ENCODE peak calls at places on chromosomes 12 and 14, in nine cellular contexts. One of them, this sample, is unnamed.

GRCh38 chr12:105267711-105268110 is 31.7 kb upstream of the APPL2 start:
- DNase-seq in neural crest cell: no peak
- DNase-seq in heart right ventricle: no peak
- DNase-seq in DMS153: no peak
- DNase-seq in stimulated activated naive CD8-positive, alpha-beta T cell treated with anti-CD3 and anti-CD28 coated beads, Interleukin-15, Interleukin-2, amounts not matched to agents 100 U/mL and 50 U/mL, for 24 hours: no peak
- DNase-seq in NCI-H1694 treated with DMSO at 0.1 percent for 48 hours: no peak
- DNase-seq in OCI-LY7: no peak
- DNase-seq in IMR-90: peak
- DNase-seq in A549: no peak
- DNase-seq in this sample: no peak

GRCh38 chr12:46005151-46005797 is 14.9 kb upstream of the SCAF11 start:
- DNase-seq in IMR-90: peak
- DNase-seq in NCI-H1694 treated with DMSO at 0.1 percent for 48 hours: no peak
- DNase-seq in OCI-LY7: peak
- DNase-seq in heart right ventricle: no peak
- DNase-seq in neural crest cell: no peak
- DNase-seq in A549: peak
- DNase-seq in DMS153: no peak
- DNase-seq in stimulated activated naive CD8-positive, alpha-beta T cell treated with anti-CD3 and anti-CD28 coated beads, Interleukin-15, Interleukin-2, amounts not matched to agents 100 U/mL and 50 U/mL, for 24 hours: no peak
- DNase-seq in this sample: no peak

GRCh38 chr14:38238332-38238731 is 17.6 kb downstream of the CLEC14A start:
- DNase-seq in heart right ventricle: no peak
- DNase-seq in IMR-90: peak
- DNase-seq in A549: no peak
- DNase-seq in stimulated activated naive CD8-positive, alpha-beta T cell treated with anti-CD3 and anti-CD28 coated beads, Interleukin-15, Interleukin-2, amounts not matched to agents 100 U/mL and 50 U/mL, for 24 hours: no peak
- DNase-seq in neural crest cell: no peak
- DNase-seq in NCI-H1694 treated with DMSO at 0.1 percent for 48 hours: no peak
- DNase-seq in DMS153: no peak
- DNase-seq in OCI-LY7: no peak
- DNase-seq in this sample: no peak

GRCh38 chr14:99884834-99885648 is 91.8 kb downstream of the EML1 start:
- DNase-seq in neural crest cell: no peak
- DNase-seq in OCI-LY7: peak
- DNase-seq in DMS153: peak
- DNase-seq in IMR-90: peak
- DNase-seq in heart right ventricle: no peak
- DNase-seq in stimulated activated naive CD8-positive, alpha-beta T cell treated with anti-CD3 and anti-CD28 coated beads, Interleukin-15, Interleukin-2, amounts not matched to agents 100 U/mL and 50 U/mL, for 24 hours: no peak
- DNase-seq in NCI-H1694 treated with DMSO at 0.1 percent for 48 hours: peak
- DNase-seq in A549: peak
- DNase-seq in this sample: no peak

GRCh38 chr12:57347284-57347683 is 83.6 kb downstream of the R3HDM2 start:
- DNase-seq in neural crest cell: no peak
- DNase-seq in IMR-90: no peak
- DNase-seq in OCI-LY7: no peak
- DNase-seq in stimulated activated naive CD8-positive, alpha-beta T cell treated with anti-CD3 and anti-CD28 coated beads, Interleukin-15, Interleukin-2, amounts not matched to agents 100 U/mL and 50 U/mL, for 24 hours: no peak
- DNase-seq in DMS153: no peak
- DNase-seq in A549: no peak
- DNase-seq in NCI-H1694 treated with DMSO at 0.1 percent for 48 hours: no peak
- DNase-seq in heart right ventricle: no peak
- DNase-seq in this sample: no peak

GRCh38 chr14:87108726-87109125 is 884.3 kb downstream of the GALC start:
- DNase-seq in heart right ventricle: no peak
- DNase-seq in NCI-H1694 treated with DMSO at 0.1 percent for 48 hours: peak
- DNase-seq in stimulated activated naive CD8-positive, alpha-beta T cell treated with anti-CD3 and anti-CD28 coated beads, Interleukin-15, Interleukin-2, amounts not matched to agents 100 U/mL and 50 U/mL, for 24 hours: no peak
- DNase-seq in IMR-90: peak
- DNase-seq in A549: no peak
- DNase-seq in neural crest cell: no peak
- DNase-seq in OCI-LY7: no peak
- DNase-seq in DMS153: no peak
- DNase-seq in this sample: no peak

GRCh38 chr12:79706676-79707075 is 15.9 kb upstream of the PAWR start:
- DNase-seq in stimulated activated naive CD8-positive, alpha-beta T cell treated with anti-CD3 and anti-CD28 coated beads, Interleukin-15, Interleukin-2, amounts not matched to agents 100 U/mL and 50 U/mL, for 24 hours: no peak
- DNase-seq in heart right ventricle: no peak
- DNase-seq in neural crest cell: no peak
- DNase-seq in IMR-90: no peak
- DNase-seq in A549: no peak
- DNase-seq in NCI-H1694 treated with DMSO at 0.1 percent for 48 hours: no peak
- DNase-seq in OCI-LY7: no peak
- DNase-seq in DMS153: no peak
- DNase-seq in this sample: no peak

GRCh38 chr12:12214201-12214600 is 52.6 kb downstream of the LRP6 start:
- DNase-seq in NCI-H1694 treated with DMSO at 0.1 percent for 48 hours: no peak
- DNase-seq in IMR-90: no peak
- DNase-seq in heart right ventricle: no peak
- DNase-seq in A549: no peak
- DNase-seq in neural crest cell: no peak
- DNase-seq in DMS153: no peak
- DNase-seq in OCI-LY7: no peak
- DNase-seq in stimulated activated naive CD8-positive, alpha-beta T cell treated with anti-CD3 and anti-CD28 coated beads, Interleukin-15, Interleukin-2, amounts not matched to agents 100 U/mL and 50 U/mL, for 24 hours: no peak
- DNase-seq in this sample: no peak

GRCh38 chr14:91947196-91948184 is at the start of gene FBLN5:
- DNase-seq in heart right ventricle: peak
- DNase-seq in stimulated activated naive CD8-positive, alpha-beta T cell treated with anti-CD3 and anti-CD28 coated beads, Interleukin-15, Interleukin-2, amounts not matched to agents 100 U/mL and 50 U/mL, for 24 hours: peak
- DNase-seq in NCI-H1694 treated with DMSO at 0.1 percent for 48 hours: peak
- DNase-seq in A549: peak
- DNase-seq in DMS153: no peak
- DNase-seq in OCI-LY7: no peak
- DNase-seq in neural crest cell: no peak
- DNase-seq in IMR-90: peak
- DNase-seq in this sample: no peak

GRCh38 chr14:23512156-23512555 is 39.4 kb downstream of the ZFHX2 start:
- DNase-seq in A549: no peak
- DNase-seq in OCI-LY7: peak
- DNase-seq in neural crest cell: no peak
- DNase-seq in heart right ventricle: no peak
- DNase-seq in DMS153: peak
- DNase-seq in stimulated activated naive CD8-positive, alpha-beta T cell treated with anti-CD3 and anti-CD28 coated beads, Interleukin-15, Interleukin-2, amounts not matched to agents 100 U/mL and 50 U/mL, for 24 hours: peak
- DNase-seq in NCI-H1694 treated with DMSO at 0.1 percent for 48 hours: peak
- DNase-seq in IMR-90: no peak
- DNase-seq in this sample: peak

GRCh38 chr12:32211066-32211768 is 104.6 kb downstream of the BICD1 start:
- DNase-seq in heart right ventricle: no peak
- DNase-seq in neural crest cell: no peak
- DNase-seq in DMS153: no peak
- DNase-seq in stimulated activated naive CD8-positive, alpha-beta T cell treated with anti-CD3 and anti-CD28 coated beads, Interleukin-15, Interleukin-2, amounts not matched to agents 100 U/mL and 50 U/mL, for 24 hours: no peak
- DNase-seq in OCI-LY7: peak
- DNase-seq in IMR-90: no peak
- DNase-seq in NCI-H1694 treated with DMSO at 0.1 percent for 48 hours: peak
- DNase-seq in A549: no peak
- DNase-seq in this sample: no peak

GRCh38 chr14:35398095-35398584 is 6.4 kb downstream of the NFKBIA start:
- DNase-seq in DMS153: no peak
- DNase-seq in NCI-H1694 treated with DMSO at 0.1 percent for 48 hours: no peak
- DNase-seq in IMR-90: no peak
- DNase-seq in A549: no peak
- DNase-seq in stimulated activated naive CD8-positive, alpha-beta T cell treated with anti-CD3 and anti-CD28 coated beads, Interleukin-15, Interleukin-2, amounts not matched to agents 100 U/mL and 50 U/mL, for 24 hours: no peak
- DNase-seq in OCI-LY7: peak
- DNase-seq in heart right ventricle: no peak
- DNase-seq in neural crest cell: no peak
- DNase-seq in this sample: no peak

GRCh38 chr14:32430326-32430725 is 101.2 kb downstream of the AKAP6 start:
- DNase-seq in A549: no peak
- DNase-seq in IMR-90: peak
- DNase-seq in OCI-LY7: no peak
- DNase-seq in neural crest cell: no peak
- DNase-seq in heart right ventricle: no peak
- DNase-seq in stimulated activated naive CD8-positive, alpha-beta T cell treated with anti-CD3 and anti-CD28 coated beads, Interleukin-15, Interleukin-2, amounts not matched to agents 100 U/mL and 50 U/mL, for 24 hours: no peak
- DNase-seq in DMS153: no peak
- DNase-seq in NCI-H1694 treated with DMSO at 0.1 percent for 48 hours: no peak
- DNase-seq in this sample: no peak

GRCh38 chr14:92026548-92027190 is 13.2 kb downstream of the TRIP11 start:
- DNase-seq in neural crest cell: no peak
- DNase-seq in DMS153: no peak
- DNase-seq in NCI-H1694 treated with DMSO at 0.1 percent for 48 hours: no peak
- DNase-seq in OCI-LY7: no peak
- DNase-seq in IMR-90: no peak
- DNase-seq in heart right ventricle: no peak
- DNase-seq in stimulated activated naive CD8-positive, alpha-beta T cell treated with anti-CD3 and anti-CD28 coated beads, Interleukin-15, Interleukin-2, amounts not matched to agents 100 U/mL and 50 U/mL, for 24 hours: peak
- DNase-seq in A549: no peak
- DNase-seq in this sample: no peak

GRCh38 chr14:94571395-94571794 is 9.8 kb upstream of the SERPINA5 start:
- DNase-seq in DMS153: no peak
- DNase-seq in IMR-90: no peak
- DNase-seq in NCI-H1694 treated with DMSO at 0.1 percent for 48 hours: no peak
- DNase-seq in A549: no peak
- DNase-seq in neural crest cell: no peak
- DNase-seq in stimulated activated naive CD8-positive, alpha-beta T cell treated with anti-CD3 and anti-CD28 coated beads, Interleukin-15, Interleukin-2, amounts not matched to agents 100 U/mL and 50 U/mL, for 24 hours: no peak
- DNase-seq in OCI-LY7: no peak
- DNase-seq in heart right ventricle: no peak
- DNase-seq in this sample: no peak